ENCODE peak calls at places on chromosomes 12 and 14, in ten cellular contexts. One of them, this sample, is unnamed.

GRCh38 chr12:9910716-9911421 is 21.3 kb downstream of the CLEC2A start:
- DNase-seq in Jurkat, Clone E6-1: no peak
- DNase-seq in right cardiac atrium: no peak
- DNase-seq in WERI-Rb-1: no peak
- DNase-seq in ovary: no peak
- DNase-seq in fibroblast of the aortic adventitia: no peak
- DNase-seq in astrocyte of the cerebellum: no peak
- DNase-seq in fibroblast of lung: no peak
- DNase-seq in H1: no peak
- DNase-seq in pancreas: no peak
- DNase-seq in this sample: no peak

GRCh38 chr12:2095878-2096277 is 43.1 kb downstream of the CACNA1C start:
- DNase-seq in WERI-Rb-1: no peak
- DNase-seq in H1: no peak
- DNase-seq in right cardiac atrium: no peak
- DNase-seq in fibroblast of the aortic adventitia: no peak
- DNase-seq in ovary: no peak
- DNase-seq in fibroblast of lung: no peak
- DNase-seq in Jurkat, Clone E6-1: no peak
- DNase-seq in astrocyte of the cerebellum: no peak
- DNase-seq in pancreas: no peak
- DNase-seq in this sample: no peak

GRCh38 chr12:119180380-119181040 is 1.8 kb downstream of the HSPB8 start:
- DNase-seq in astrocyte of the cerebellum: no peak
- DNase-seq in ovary: peak
- DNase-seq in Jurkat, Clone E6-1: no peak
- DNase-seq in WERI-Rb-1: no peak
- DNase-seq in fibroblast of lung: peak
- DNase-seq in right cardiac atrium: peak
- DNase-seq in H1: no peak
- DNase-seq in pancreas: no peak
- DNase-seq in fibroblast of the aortic adventitia: peak
- DNase-seq in this sample: no peak

GRCh38 chr12:52058631-52059324 is 7.5 kb downstream of the NR4A1 start:
- DNase-seq in Jurkat, Clone E6-1: no peak
- DNase-seq in fibroblast of lung: no peak
- DNase-seq in pancreas: peak
- DNase-seq in H1: no peak
- DNase-seq in right cardiac atrium: peak
- DNase-seq in WERI-Rb-1: no peak
- DNase-seq in ovary: peak
- DNase-seq in astrocyte of the cerebellum: no peak
- DNase-seq in fibroblast of the aortic adventitia: peak
- DNase-seq in this sample: no peak

GRCh38 chr14:56805992-56806737 is 4.1 kb downstream of the OTX2 start:
- DNase-seq in right cardiac atrium: no peak
- DNase-seq in fibroblast of the aortic adventitia: no peak
- DNase-seq in ovary: no peak
- DNase-seq in Jurkat, Clone E6-1: peak
- DNase-seq in WERI-Rb-1: peak
- DNase-seq in pancreas: no peak
- DNase-seq in astrocyte of the cerebellum: no peak
- DNase-seq in H1: peak
- DNase-seq in fibroblast of lung: no peak
- DNase-seq in this sample: no peak

GRCh38 chr12:32051511-32052299 is 54.9 kb upstream of the BICD1 start:
- DNase-seq in ovary: no peak
- DNase-seq in Jurkat, Clone E6-1: no peak
- DNase-seq in H1: no peak
- DNase-seq in WERI-Rb-1: no peak
- DNase-seq in fibroblast of the aortic adventitia: peak
- DNase-seq in fibroblast of lung: peak
- DNase-seq in right cardiac atrium: no peak
- DNase-seq in pancreas: no peak
- DNase-seq in astrocyte of the cerebellum: peak
- DNase-seq in this sample: no peak

GRCh38 chr14:77133718-77134338 is 7.8 kb downstream of the ZDHHC22 start:
- DNase-seq in Jurkat, Clone E6-1: peak
- DNase-seq in fibroblast of the aortic adventitia: peak
- DNase-seq in astrocyte of the cerebellum: peak
- DNase-seq in ovary: peak
- DNase-seq in WERI-Rb-1: no peak
- DNase-seq in pancreas: peak
- DNase-seq in H1: peak
- DNase-seq in right cardiac atrium: peak
- DNase-seq in fibroblast of lung: peak
- DNase-seq in this sample: peak

GRCh38 chr12:50620975-50621360 is 116.2 kb downstream of the DIP2B start:
- DNase-seq in pancreas: no peak
- DNase-seq in astrocyte of the cerebellum: no peak
- DNase-seq in right cardiac atrium: no peak
- DNase-seq in fibroblast of lung: no peak
- DNase-seq in WERI-Rb-1: no peak
- DNase-seq in fibroblast of the aortic adventitia: no peak
- DNase-seq in H1: no peak
- DNase-seq in Jurkat, Clone E6-1: peak
- DNase-seq in ovary: no peak
- DNase-seq in this sample: no peak

GRCh38 chr14:46496409-46496808 is 155.2 kb downstream of the RPL10L start:
- DNase-seq in Jurkat, Clone E6-1: no peak
- DNase-seq in pancreas: no peak
- DNase-seq in fibroblast of lung: no peak
- DNase-seq in WERI-Rb-1: no peak
- DNase-seq in right cardiac atrium: no peak
- DNase-seq in ovary: no peak
- DNase-seq in H1: no peak
- DNase-seq in astrocyte of the cerebellum: no peak
- DNase-seq in fibroblast of the aortic adventitia: no peak
- DNase-seq in this sample: no peak

GRCh38 chr14:21987937-21988336 is 314.3 kb upstream of the OR4E1 start:
- DNase-seq in ovary: no peak
- DNase-seq in WERI-Rb-1: no peak
- DNase-seq in pancreas: no peak
- DNase-seq in H1: no peak
- DNase-seq in right cardiac atrium: no peak
- DNase-seq in Jurkat, Clone E6-1: peak
- DNase-seq in fibroblast of the aortic adventitia: peak
- DNase-seq in fibroblast of lung: no peak
- DNase-seq in astrocyte of the cerebellum: no peak
- DNase-seq in this sample: peak

GRCh38 chr14:84021433-84021832 is 1508.5 kb upstream of the FLRT2 start:
- DNase-seq in ovary: no peak
- DNase-seq in right cardiac atrium: no peak
- DNase-seq in Jurkat, Clone E6-1: no peak
- DNase-seq in WERI-Rb-1: no peak
- DNase-seq in fibroblast of lung: no peak
- DNase-seq in fibroblast of the aortic adventitia: no peak
- DNase-seq in H1: no peak
- DNase-seq in pancreas: no peak
- DNase-seq in astrocyte of the cerebellum: no peak
- DNase-seq in this sample: no peak

DNA sequence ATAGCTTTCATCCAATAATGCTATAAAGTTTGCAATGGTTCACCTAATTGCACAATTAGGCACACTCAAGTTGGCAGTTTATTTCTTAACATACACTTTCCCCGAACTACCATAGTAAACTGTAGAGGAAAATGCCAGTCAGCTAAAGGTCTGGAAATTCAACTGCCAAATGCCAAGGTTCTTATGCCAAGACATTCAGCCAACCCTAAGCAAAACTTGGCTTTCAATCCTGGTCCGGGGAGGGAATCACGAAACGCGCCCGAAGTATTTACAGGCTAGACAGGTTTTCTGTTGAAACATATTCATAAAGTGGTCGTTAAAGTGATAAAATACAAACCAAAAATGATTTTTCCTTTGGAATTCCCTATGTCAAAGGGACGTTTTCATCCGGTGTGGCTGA is 1512.4 kb upstream of the FLRT2 start:
- DNase-seq in right cardiac atrium: no peak
- DNase-seq in pancreas: no peak
- DNase-seq in fibroblast of the aortic adventitia: no peak
- DNase-seq in fibroblast of lung: no peak
- DNase-seq in ovary: no peak
- DNase-seq in H1: no peak
- DNase-seq in astrocyte of the cerebellum: no peak
- DNase-seq in Jurkat, Clone E6-1: no peak
- DNase-seq in WERI-Rb-1: no peak
- DNase-seq in this sample: no peak
- H3K4me3 ChIP-seq in right cardiac atrium: no peak
- H3K4me3 ChIP-seq in pancreas: no peak
- H3K4me3 ChIP-seq in fibroblast of the aortic adventitia: no peak
- H3K4me3 ChIP-seq in fibroblast of lung: no peak
- H3K4me3 ChIP-seq in ovary: no peak
- H3K4me3 ChIP-seq in H1: no peak
- H3K4me3 ChIP-seq in astrocyte of the cerebellum: no peak
- H3K4me3 ChIP-seq in Jurkat, Clone E6-1: no peak
- H3K4me3 ChIP-seq in WERI-Rb-1: no peak
- H3K4me3 ChIP-seq in this sample: no peak

DNA sequence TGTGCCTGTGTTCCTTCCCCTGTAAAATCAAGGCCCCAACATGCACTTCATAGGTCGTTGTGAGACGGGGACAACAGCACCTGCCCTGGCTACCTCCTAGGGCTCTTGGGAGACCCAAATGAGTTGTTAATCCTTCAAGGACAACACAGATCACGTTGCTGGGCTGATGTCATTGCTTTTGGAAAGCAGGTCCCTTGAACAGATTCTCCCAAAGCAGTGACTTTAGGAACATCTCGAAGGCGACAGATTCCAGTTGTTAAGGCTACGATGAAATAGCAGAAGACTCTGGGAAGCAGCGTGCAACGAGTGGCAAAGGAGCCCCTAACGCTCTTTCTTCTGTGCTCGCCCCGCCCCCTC is 26.2 kb upstream of the MAP1LC3B2 start:
- DNase-seq in H1: no peak
- DNase-seq in Jurkat, Clone E6-1: no peak
- DNase-seq in pancreas: no peak
- DNase-seq in right cardiac atrium: no peak
- DNase-seq in fibroblast of the aortic adventitia: no peak
- DNase-seq in fibroblast of lung: no peak
- DNase-seq in ovary: no peak
- DNase-seq in WERI-Rb-1: no peak
- DNase-seq in astrocyte of the cerebellum: no peak
- DNase-seq in this sample: no peak
- H3K4me3 ChIP-seq in H1: no peak
- H3K4me3 ChIP-seq in Jurkat, Clone E6-1: peak
- H3K4me3 ChIP-seq in pancreas: peak
- H3K4me3 ChIP-seq in right cardiac atrium: peak
- H3K4me3 ChIP-seq in fibroblast of the aortic adventitia: peak
- H3K4me3 ChIP-seq in fibroblast of lung: no peak
- H3K4me3 ChIP-seq in ovary: peak
- H3K4me3 ChIP-seq in WERI-Rb-1: peak
- H3K4me3 ChIP-seq in astrocyte of the cerebellum: peak
- H3K4me3 ChIP-seq in this sample: no peak

DNA sequence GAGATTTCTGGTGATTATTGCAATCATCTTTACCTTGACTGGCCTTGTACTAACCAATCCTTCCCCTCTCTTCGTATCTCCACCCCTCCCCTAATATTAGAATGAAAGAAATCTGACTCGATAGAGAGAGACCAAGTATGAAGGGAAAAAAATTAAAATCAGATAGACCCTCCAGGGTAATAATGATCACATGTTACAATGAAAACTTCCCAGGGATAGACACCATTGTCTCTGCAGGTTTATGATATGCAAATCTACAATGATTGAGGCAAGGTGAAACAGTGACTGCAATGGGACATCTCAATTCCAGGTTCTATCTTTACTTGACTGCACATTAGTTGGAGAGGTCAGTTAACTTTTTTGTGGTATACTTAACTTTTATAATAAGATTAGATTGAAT is 1.5 kb upstream of the NFKBIA start:
- DNase-seq in astrocyte of the cerebellum: no peak
- DNase-seq in fibroblast of lung: no peak
- DNase-seq in right cardiac atrium: no peak
- DNase-seq in Jurkat, Clone E6-1: no peak
- DNase-seq in H1: no peak
- DNase-seq in ovary: no peak
- DNase-seq in fibroblast of the aortic adventitia: no peak
- DNase-seq in pancreas: no peak
- DNase-seq in WERI-Rb-1: no peak
- DNase-seq in this sample: no peak
- H3K4me3 ChIP-seq in astrocyte of the cerebellum: no peak
- H3K4me3 ChIP-seq in fibroblast of lung: no peak
- H3K4me3 ChIP-seq in right cardiac atrium: peak
- H3K4me3 ChIP-seq in Jurkat, Clone E6-1: no peak
- H3K4me3 ChIP-seq in H1: no peak
- H3K4me3 ChIP-seq in ovary: peak
- H3K4me3 ChIP-seq in fibroblast of the aortic adventitia: no peak
- H3K4me3 ChIP-seq in pancreas: no peak
- H3K4me3 ChIP-seq in WERI-Rb-1: no peak
- H3K4me3 ChIP-seq in this sample: no peak

GRCh38 chr12:25590021-25590721 is 37.1 kb upstream of the LMNTD1 start:
- DNase-seq in pancreas: no peak
- DNase-seq in Jurkat, Clone E6-1: peak
- DNase-seq in ovary: no peak
- DNase-seq in H1: no peak
- DNase-seq in fibroblast of the aortic adventitia: no peak
- DNase-seq in right cardiac atrium: peak
- DNase-seq in fibroblast of lung: peak
- DNase-seq in astrocyte of the cerebellum: no peak
- DNase-seq in WERI-Rb-1: no peak
- DNase-seq in this sample: no peak
- H3K4me3 ChIP-seq in pancreas: no peak
- H3K4me3 ChIP-seq in Jurkat, Clone E6-1: no peak
- H3K4me3 ChIP-seq in ovary: no peak
- H3K4me3 ChIP-seq in H1: no peak
- H3K4me3 ChIP-seq in fibroblast of the aortic adventitia: no peak
- H3K4me3 ChIP-seq in right cardiac atrium: no peak
- H3K4me3 ChIP-seq in fibroblast of lung: no peak
- H3K4me3 ChIP-seq in astrocyte of the cerebellum: no peak
- H3K4me3 ChIP-seq in WERI-Rb-1: no peak
- H3K4me3 ChIP-seq in this sample: no peak

GRCh38 chr12:46830731-46831334 is 5.0 kb upstream of the SLC38A4 start:
- DNase-seq in astrocyte of the cerebellum: no peak
- DNase-seq in WERI-Rb-1: no peak
- DNase-seq in pancreas: peak
- DNase-seq in Jurkat, Clone E6-1: no peak
- DNase-seq in ovary: no peak
- DNase-seq in right cardiac atrium: no peak
- DNase-seq in fibroblast of lung: peak
- DNase-seq in fibroblast of the aortic adventitia: no peak
- DNase-seq in H1: peak
- DNase-seq in this sample: no peak
- H3K4me3 ChIP-seq in astrocyte of the cerebellum: peak
- H3K4me3 ChIP-seq in WERI-Rb-1: no peak
- H3K4me3 ChIP-seq in pancreas: peak
- H3K4me3 ChIP-seq in Jurkat, Clone E6-1: no peak
- H3K4me3 ChIP-seq in ovary: peak
- H3K4me3 ChIP-seq in right cardiac atrium: peak
- H3K4me3 ChIP-seq in fibroblast of lung: peak
- H3K4me3 ChIP-seq in fibroblast of the aortic adventitia: peak
- H3K4me3 ChIP-seq in H1: peak
- H3K4me3 ChIP-seq in this sample: no peak

This sample was measured in GM12865.